ENCODE peak calls at places on chromosomes 11 and 22, in ten cellular contexts. S is CD8-positive, alpha-beta T cell; L is pancreas; J is dorsolateral prefrontal cortex; E is suprapubic skin; B is cardiac fibroblast; K is epithelial cell of proximal tubule; U is body of pancreas; H is GM23338; Q is AG04450. R is an unnamed sample.

GRCh38 chr22:41998361-41999261 is at the start of gene WBP2NL:
- DNase-seq in K (peak; percentile 10), E (peak; percentile 87), U (peak; percentile 92), Q (peak; percentile 8), J (peak; percentile 91), H (peak; percentile 37), B (peak; percentile 80), L (peak; percentile 94), S (peak; percentile 77), R (peak; percentile 88)

GRCh38 chr11:32088117-32088941 is 2.5 kb upstream of the RCN1 start:
- DNase-seq in S (no peak), B (peak; percentile 97), K (peak; percentile 79), E (no peak), Q (peak; percentile 62), U (peak; percentile 52), L (peak; percentile 44), J (peak; percentile 34), H (no peak), R (no peak)

GRCh38 chr11:59106363-59107336 is at the start of gene FAM111B:
- DNase-seq in J (peak; percentile 84), L (peak; percentile 78), H (peak; percentile 97), K (peak; percentile 61), Q (peak; percentile 60), E (peak; percentile 86), S (peak; percentile 8), U (peak; percentile 84), B (peak; percentile 93), R (peak; percentile 94)

GRCh38 chr11:37248145-37248544 is 650.1 kb upstream of the RAG2 start:
- DNase-seq in J (no peak), Q (no peak), B (no peak), S (no peak), E (no peak), L (no peak), H (no peak), U (no peak), K (no peak), R (peak; percentile 29)

GRCh38 chr11:45156201-45156600 is 9.8 kb downstream of the PRDM11 start:
- DNase-seq in U (no peak), E (peak; percentile 41), J (no peak), H (no peak), K (no peak), L (no peak), S (no peak), Q (no peak), B (no peak), R (no peak)

GRCh38 chr11:57761301-57762234 is at the start of gene CTNND1:
- DNase-seq in U (peak; percentile 90), K (peak; percentile 93), J (peak; percentile 87), B (peak; percentile 99), E (peak; percentile 92), S (no peak), H (peak; percentile 98), L (peak; percentile 83), Q (peak; percentile 96), R (peak; percentile 94)

GRCh38 chr11:111932605-111932938 is 4.6 kb upstream of the DIXDC1 start:
- DNase-seq in L (no peak), U (no peak), B (no peak), J (no peak), H (no peak), K (no peak), E (no peak), Q (no peak), S (no peak), R (no peak)

GRCh38 chr11:103842795-103843194 is 193.6 kb upstream of the DDI1 start:
- DNase-seq in Q (peak; percentile 72), H (no peak), K (no peak), U (no peak), J (no peak), L (no peak), E (no peak), B (peak; percentile 72), S (no peak), R (no peak)

GRCh38 chr22:23023294-23023693 is 47.0 kb upstream of the GNAZ start:
- DNase-seq in S (no peak), L (no peak), H (peak; percentile 61), U (no peak), E (no peak), B (no peak), Q (no peak), K (no peak), J (no peak), R (no peak)

GRCh38 chr22:46378499-46379300 is 43.2 kb downstream of the TRMU start:
- DNase-seq in U (peak; percentile 18), J (no peak), B (no peak), E (no peak), Q (no peak), K (no peak), H (no peak), L (peak; percentile 66), S (no peak), R (peak; percentile 39)

GRCh38 chr11:122678406-122678805 is 22.9 kb downstream of the UBASH3B start:
- DNase-seq in L (no peak), S (no peak), U (no peak), K (no peak), B (no peak), Q (no peak), H (no peak), E (no peak), J (no peak), R (no peak)

GRCh38 chr11:64180871-64181270 is 5.1 kb upstream of the STIP1 start:
- DNase-seq in K (no peak), J (no peak), B (no peak), L (no peak), U (no peak), H (no peak), S (no peak), Q (no peak), E (no peak), R (no peak)

GRCh38 chr11:64186205-64187165 is 514 bp downstream of the STIP1 start:
- DNase-seq in E (no peak), L (peak; percentile 53), H (peak; percentile 48), S (no peak), Q (no peak), B (peak; percentile 26), U (no peak), J (no peak), K (no peak), R (no peak)

GRCh38 chr11:64181506-64182411 is 4.2 kb upstream of the STIP1 start:
- DNase-seq in J (peak; percentile 96), U (peak; percentile 94), Q (peak; percentile 71), K (no peak), H (peak; percentile 83), E (peak; percentile 96), L (peak; percentile 93), B (peak; percentile 93), S (no peak), R (peak; percentile 82)

GRCh38 chr11:64183890-64184289 is 2.1 kb upstream of the STIP1 start:
- DNase-seq in L (no peak), J (no peak), U (no peak), E (no peak), S (no peak), B (no peak), Q (no peak), K (no peak), H (no peak), R (no peak)

DNA sequence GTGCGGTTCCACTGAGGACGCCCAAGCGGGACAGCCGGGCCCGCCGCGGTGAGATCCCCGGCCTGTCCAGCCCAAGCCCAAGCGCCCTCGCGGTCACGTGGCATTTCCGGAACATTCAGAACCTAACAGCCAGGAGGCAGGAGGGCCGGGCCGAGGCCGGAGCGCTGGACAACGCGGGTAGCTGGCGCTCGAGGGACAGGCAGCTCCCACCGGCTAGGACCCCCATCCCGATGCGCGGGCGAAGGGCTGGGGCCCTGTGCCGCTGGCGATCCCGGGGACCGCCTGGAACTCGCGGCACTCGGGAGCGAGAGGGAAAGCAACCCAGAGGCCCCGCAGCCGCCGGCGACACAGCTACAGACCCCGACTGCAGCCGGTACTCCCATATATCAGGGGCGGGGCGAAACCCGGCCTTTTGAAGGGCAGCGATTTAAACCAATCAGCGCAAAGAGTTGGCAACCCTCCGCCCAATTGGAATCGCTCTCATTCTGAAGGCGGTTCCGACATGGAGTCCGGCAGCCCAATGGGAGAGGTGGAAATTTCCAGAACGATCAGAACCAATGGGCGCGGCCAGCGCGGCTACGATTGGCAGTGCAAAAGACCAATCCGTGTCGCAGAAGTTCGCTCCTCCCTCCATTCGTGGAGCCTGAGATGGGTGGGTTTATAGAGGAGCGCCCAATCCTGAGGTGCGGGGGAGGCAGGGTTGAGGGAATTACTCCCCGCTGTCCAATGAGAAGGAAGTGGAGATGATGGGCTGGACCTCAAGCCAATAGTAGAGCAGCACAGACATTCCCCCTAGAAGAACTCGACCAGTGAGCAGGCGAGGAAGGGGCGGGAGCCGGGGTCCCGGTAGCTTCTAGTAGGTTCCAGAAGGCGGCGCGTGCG is at the start of gene STIP1:
- DNase-seq in E (peak; percentile 100), S (peak; percentile 96), U (peak; percentile 99), B (peak; percentile 100), Q (peak; percentile 100), K (peak; percentile 100), J (peak; percentile 99), L (peak; percentile 98), H (peak; percentile 100), R (peak; percentile 100)
- TF ChIP-seq CTCF in E (peak; percentile 42), S (no peak), U (peak; percentile 28), B (peak; percentile 53), Q (peak; percentile 52), K (peak; percentile 35), J (peak; percentile 36), L (no peak), H (peak; percentile 33), R (peak; percentile 60)

GRCh38 chr11:133082851-133083488 is 449.3 kb downstream of the OPCML start:
- DNase-seq in Q (no peak), E (no peak), U (peak; percentile 71), H (peak; percentile 83), K (no peak), L (peak; percentile 81), B (peak; percentile 24), S (peak; percentile 5), J (peak; percentile 60), R (no peak)
- TF ChIP-seq CTCF in Q (peak; percentile 46), E (peak; percentile 84), U (peak; percentile 99), H (peak; percentile 91), K (peak; percentile 57), L (peak; percentile 94), B (peak; percentile 11), S (no peak), J (peak; percentile 59), R (no peak)

DNA sequence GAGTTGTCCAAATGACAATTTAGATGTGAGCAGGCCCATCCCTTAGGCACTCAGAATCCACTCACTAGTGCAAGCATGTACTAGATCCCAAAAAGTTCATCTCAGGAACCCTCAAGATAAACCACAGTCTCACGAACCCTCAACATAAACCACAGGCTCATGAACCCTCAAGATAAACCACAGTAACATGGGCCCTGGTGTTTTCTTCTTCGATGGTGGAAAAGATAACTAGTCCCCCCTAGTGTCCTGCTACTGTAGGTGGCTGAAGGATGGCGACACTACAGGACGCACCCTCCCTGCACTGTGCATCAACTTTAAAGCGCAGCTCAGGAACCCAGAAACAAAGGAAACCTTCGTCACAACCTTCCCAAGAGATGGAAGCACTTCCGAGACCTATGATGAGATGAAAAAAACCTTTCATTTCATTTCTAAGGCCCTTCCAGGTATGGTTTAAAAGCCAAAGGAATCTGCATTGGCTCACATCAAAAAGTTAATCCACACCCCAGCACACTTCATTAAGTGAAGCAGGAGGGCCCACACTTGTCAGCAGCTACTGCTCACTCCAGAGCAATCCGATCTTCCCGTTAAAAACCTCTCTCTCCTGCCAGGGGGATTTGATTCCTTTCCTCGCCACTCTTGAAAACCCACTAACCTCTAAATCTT is 2.4 kb downstream of the LARGE1 start:
- DNase-seq in L (no peak), J (no peak), Q (no peak), H (peak; percentile 66), U (no peak), B (peak; percentile 31), K (no peak), E (no peak), S (no peak), R (peak; percentile 4)
- TF ChIP-seq CTCF in L (no peak), J (peak; percentile 37), Q (peak; percentile 50), H (peak; percentile 77), U (no peak), B (no peak), K (peak; percentile 41), E (no peak), S (no peak), R (no peak)

GRCh38 chr22:39117585-39118191 is 20.6 kb downstream of the APOBEC3H start:
- DNase-seq in S (peak; percentile 49), J (no peak), U (peak; percentile 67), E (no peak), L (no peak), Q (no peak), B (peak; percentile 66), H (peak; percentile 85), K (no peak), R (peak; percentile 77)
- TF ChIP-seq CTCF in S (peak; percentile 54), J (peak; percentile 27), U (peak; percentile 28), E (peak; percentile 20), L (peak; percentile 27), Q (peak; percentile 64), B (peak; percentile 52), H (peak; percentile 79), K (peak; percentile 73), R (peak; percentile 47)

R was measured in Caco-2.